ENCODE peak calls at places on chromosomes 4 and X, in eight cellular contexts. Y is GM19239; G is amniotic stem cell; T is nucleus accumbens; D is activated CD4-positive, alpha-beta T cell treated with anti-CD3 and anti-CD28 coated beads, Interleukin-2, amount 50 U/mL, for 4 hours; F is NCI-H1694; L is EL; P is GM18507. O is an unnamed sample.

GRCh38 chr4:75180790-75181776 is 248.2 kb downstream of the PARM1 start:
- DNase-seq in D (no peak), P (peak; percentile 20), T (no peak), L (peak; percentile 77), Y (peak; percentile 7), F (no peak), G (no peak), O (no peak)

GRCh38 chr4:125191252-125191651 is 123.5 kb upstream of the FAT4 start:
- DNase-seq in F (no peak), Y (no peak), T (no peak), D (no peak), G (no peak), P (no peak), L (peak; percentile 62), O (no peak)

GRCh38 chr4:106266201-106266600 is 49.8 kb downstream of the TBCK start:
- DNase-seq in P (no peak), Y (no peak), F (peak; percentile 20), D (no peak), L (peak; percentile 52), G (peak; percentile 12), T (no peak), O (peak; percentile 5)

GRCh38 chr4:108706289-108706688 is 55.9 kb downstream of the OSTC start:
- DNase-seq in Y (no peak), T (no peak), D (no peak), L (no peak), P (no peak), F (no peak), G (no peak), O (no peak)

GRCh38 chrX:3271485-3272186 is 74.8 kb downstream of the MXRA5 start:
- DNase-seq in G (peak; percentile 70), Y (no peak), L (peak; percentile 78), P (no peak), D (no peak), F (no peak), T (no peak), O (peak; percentile 33)

GRCh38 chr4:125789018-125789417 is 474.3 kb downstream of the FAT4 start:
- DNase-seq in D (no peak), L (no peak), F (no peak), Y (no peak), G (no peak), T (no peak), P (no peak), O (no peak)

GRCh38 chr4:99649778-99650177 is 7.8 kb downstream of the C4orf54 start:
- DNase-seq in T (no peak), L (no peak), P (no peak), Y (no peak), D (no peak), G (no peak), F (no peak), O (no peak)

GRCh38 chr4:186740822-186741221 is 17.2 kb upstream of the FAT1 start:
- DNase-seq in D (no peak), Y (no peak), P (no peak), F (no peak), T (no peak), G (no peak), L (peak; percentile 3), O (no peak)

GRCh38 chr4:7347981-7348380 is 86.7 kb downstream of the PSAPL1 start:
- DNase-seq in P (no peak), F (no peak), L (peak; percentile 79), D (no peak), Y (no peak), G (no peak), T (no peak), O (no peak)

GRCh38 chr4:128353791-128354190 is 66.2 kb upstream of the PGRMC2 start:
- DNase-seq in Y (no peak), T (no peak), D (no peak), L (peak; percentile 51), G (no peak), F (no peak), P (no peak), O (no peak)

GRCh38 chr4:78650106-78651021 is 98.8 kb downstream of the ANXA3 start:
- DNase-seq in T (no peak), Y (no peak), L (peak; percentile 91), G (no peak), F (no peak), D (no peak), P (no peak), O (no peak)

GRCh38 chrX:147376601-147377387 is 534.9 kb upstream of the FMR1 start:
- DNase-seq in Y (no peak), G (no peak), P (no peak), L (no peak), D (no peak), F (no peak), T (no peak), O (no peak)